ENCODE peak calls at places on chromosomes 16 and 17, in five cellular contexts. One of them, this sample, is unnamed.

GRCh38 chr17:9557846-9558245 is 17.8 kb downstream of the STX8 start:
- DNase-seq in SK-N-MC: no peak
- DNase-seq in right cardiac atrium: no peak
- DNase-seq in AG04450: no peak
- DNase-seq in ovary: no peak
- DNase-seq in this sample: no peak

GRCh38 chr17:81349397-81350319 is 45.6 kb upstream of the BAHCC1 start:
- DNase-seq in ovary: no peak
- DNase-seq in AG04450: no peak
- DNase-seq in right cardiac atrium: peak
- DNase-seq in SK-N-MC: no peak
- DNase-seq in this sample: no peak

GRCh38 chr16:46801428-46802049 is 29.4 kb downstream of the C16orf87 start:
- DNase-seq in AG04450: no peak
- DNase-seq in ovary: no peak
- DNase-seq in right cardiac atrium: no peak
- DNase-seq in SK-N-MC: no peak
- DNase-seq in this sample: no peak

GRCh38 chr16:77213542-77214108 is 14.4 kb downstream of the SYCE1L start:
- DNase-seq in SK-N-MC: no peak
- DNase-seq in ovary: peak
- DNase-seq in AG04450: peak
- DNase-seq in right cardiac atrium: no peak
- DNase-seq in this sample: no peak

GRCh38 chr16:54228325-54228724 is 58.3 kb downstream of the IRX3 start:
- DNase-seq in AG04450: no peak
- DNase-seq in SK-N-MC: no peak
- DNase-seq in ovary: no peak
- DNase-seq in right cardiac atrium: no peak
- DNase-seq in this sample: no peak

GRCh38 chr17:41267711-41268110 is 2.5 kb downstream of the KRTAP9-6 start:
- DNase-seq in ovary: no peak
- DNase-seq in AG04450: no peak
- DNase-seq in SK-N-MC: no peak
- DNase-seq in right cardiac atrium: no peak
- DNase-seq in this sample: no peak

GRCh38 chr16:77191259-77191969 is 424 bp downstream of the MON1B start:
- DNase-seq in SK-N-MC: no peak
- DNase-seq in right cardiac atrium: peak
- DNase-seq in AG04450: no peak
- DNase-seq in ovary: peak
- DNase-seq in this sample: no peak

GRCh38 chr17:17561408-17562144 is 29.9 kb downstream of the PEMT start:
- DNase-seq in ovary: no peak
- DNase-seq in AG04450: no peak
- DNase-seq in right cardiac atrium: peak
- DNase-seq in SK-N-MC: no peak
- DNase-seq in this sample: peak

GRCh38 chr16:80540516-80541305 is at the start of gene DYNLRB2:
- DNase-seq in SK-N-MC: peak
- DNase-seq in ovary: peak
- DNase-seq in right cardiac atrium: peak
- DNase-seq in AG04450: peak
- DNase-seq in this sample: peak

GRCh38 chr17:78935419-78936323 is 10.5 kb upstream of the TIMP2 start:
- DNase-seq in ovary: peak
- DNase-seq in right cardiac atrium: peak
- DNase-seq in SK-N-MC: peak
- DNase-seq in AG04450: peak
- DNase-seq in this sample: peak

GRCh38 chr16:85688586-85689284 is at the start of gene GINS2:
- DNase-seq in AG04450: peak
- DNase-seq in right cardiac atrium: peak
- DNase-seq in ovary: peak
- DNase-seq in SK-N-MC: no peak
- DNase-seq in this sample: peak

GRCh38 chr17:83101805-83102480 is 22.5 kb downstream of the METRNL start:
- DNase-seq in SK-N-MC: no peak
- DNase-seq in right cardiac atrium: peak
- DNase-seq in AG04450: no peak
- DNase-seq in ovary: no peak
- DNase-seq in this sample: no peak

GRCh38 chr16:58243528-58244004 is 45.7 kb upstream of the CSNK2A2 start:
- DNase-seq in ovary: no peak
- DNase-seq in SK-N-MC: no peak
- DNase-seq in right cardiac atrium: no peak
- DNase-seq in AG04450: no peak
- DNase-seq in this sample: no peak

GRCh38 chr17:81537343-81537855 is 9.2 kb downstream of the FSCN2 start:
- DNase-seq in right cardiac atrium: peak
- DNase-seq in SK-N-MC: no peak
- DNase-seq in AG04450: no peak
- DNase-seq in ovary: no peak
- DNase-seq in this sample: no peak

GRCh38 chr16:19810817-19811731 is 73.6 kb downstream of the GPRC5B start:
- DNase-seq in ovary: no peak
- DNase-seq in SK-N-MC: no peak
- DNase-seq in right cardiac atrium: no peak
- DNase-seq in AG04450: peak
- DNase-seq in this sample: no peak

GRCh38 chr16:49127103-49127502 is 154.5 kb downstream of the CBLN1 start:
- DNase-seq in SK-N-MC: no peak
- DNase-seq in right cardiac atrium: no peak
- DNase-seq in AG04450: no peak
- DNase-seq in ovary: no peak
- DNase-seq in this sample: no peak

GRCh38 chr17:73029021-73029420 is 63.5 kb downstream of the SLC39A11 start:
- DNase-seq in right cardiac atrium: no peak
- DNase-seq in AG04450: no peak
- DNase-seq in ovary: no peak
- DNase-seq in SK-N-MC: no peak
- DNase-seq in this sample: no peak

GRCh38 chr17:3038941-3039340 is 24.5 kb downstream of the OR1D5 start:
- DNase-seq in ovary: no peak
- DNase-seq in SK-N-MC: no peak
- DNase-seq in AG04450: no peak
- DNase-seq in right cardiac atrium: no peak
- DNase-seq in this sample: no peak

GRCh38 chr17:13518271-13519000 is 83.3 kb downstream of the HS3ST3A1 start:
- DNase-seq in ovary: no peak
- DNase-seq in SK-N-MC: no peak
- DNase-seq in AG04450: peak
- DNase-seq in right cardiac atrium: no peak
- DNase-seq in this sample: no peak

GRCh38 chr16:4415538-4416199 is 727 bp downstream of the CORO7 start:
- DNase-seq in ovary: no peak
- DNase-seq in SK-N-MC: no peak
- DNase-seq in AG04450: no peak
- DNase-seq in right cardiac atrium: peak
- DNase-seq in this sample: peak

GRCh38 chr17:81328925-81329278 is 33.8 kb upstream of the SLC38A10 start:
- DNase-seq in ovary: peak
- DNase-seq in SK-N-MC: no peak
- DNase-seq in AG04450: no peak
- DNase-seq in right cardiac atrium: peak
- DNase-seq in this sample: no peak

GRCh38 chr17:65824901-65825300 is 263.5 kb upstream of the AXIN2 start:
- DNase-seq in ovary: no peak
- DNase-seq in AG04450: no peak
- DNase-seq in SK-N-MC: no peak
- DNase-seq in right cardiac atrium: no peak
- DNase-seq in this sample: no peak

GRCh38 chr17:79695293-79696158 is 35.2 kb upstream of the ENPP7 start:
- DNase-seq in ovary: no peak
- DNase-seq in right cardiac atrium: peak
- DNase-seq in AG04450: no peak
- DNase-seq in SK-N-MC: no peak
- DNase-seq in this sample: no peak

GRCh38 chr17:17771498-17772201 is 65.1 kb downstream of the SREBF1 start:
- DNase-seq in SK-N-MC: no peak
- DNase-seq in right cardiac atrium: no peak
- DNase-seq in ovary: no peak
- DNase-seq in AG04450: no peak
- DNase-seq in this sample: no peak

GRCh38 chr16:3819741-3820724 is 60.5 kb downstream of the CREBBP start:
- DNase-seq in right cardiac atrium: no peak
- DNase-seq in ovary: peak
- DNase-seq in SK-N-MC: peak
- DNase-seq in AG04450: peak
- DNase-seq in this sample: no peak

GRCh38 chr17:67974598-67975066 is 21.6 kb downstream of the C17orf58 start:
- DNase-seq in right cardiac atrium: no peak
- DNase-seq in ovary: no peak
- DNase-seq in AG04450: no peak
- DNase-seq in SK-N-MC: no peak
- DNase-seq in this sample: no peak

GRCh38 chr16:68359398-68360191 is 48.8 kb downstream of the PRMT7 start:
- DNase-seq in right cardiac atrium: peak
- DNase-seq in AG04450: no peak
- DNase-seq in SK-N-MC: no peak
- DNase-seq in ovary: no peak
- DNase-seq in this sample: no peak

GRCh38 chr16:80107900-80108299 is 432.9 kb upstream of the DYNLRB2 start:
- DNase-seq in AG04450: no peak
- DNase-seq in ovary: no peak
- DNase-seq in right cardiac atrium: no peak
- DNase-seq in SK-N-MC: no peak
- DNase-seq in this sample: no peak

GRCh38 chr16:2160915-2161551 is 5.5 kb downstream of the TRAF7 start:
- DNase-seq in right cardiac atrium: peak
- DNase-seq in SK-N-MC: no peak
- DNase-seq in AG04450: no peak
- DNase-seq in ovary: no peak
- DNase-seq in this sample: peak

GRCh38 chr16:26598061-26598460 is 468.7 kb upstream of the C16orf82 start:
- DNase-seq in SK-N-MC: no peak
- DNase-seq in AG04450: no peak
- DNase-seq in ovary: no peak
- DNase-seq in right cardiac atrium: no peak
- DNase-seq in this sample: no peak

GRCh38 chr17:81523139-81524062 is 4.8 kb upstream of the FSCN2 start:
- DNase-seq in SK-N-MC: no peak
- DNase-seq in right cardiac atrium: peak
- DNase-seq in ovary: no peak
- DNase-seq in AG04450: no peak
- DNase-seq in this sample: no peak

GRCh38 chr16:46857261-46857962 is 26.4 kb upstream of the C16orf87 start:
- DNase-seq in AG04450: peak
- DNase-seq in right cardiac atrium: no peak
- DNase-seq in SK-N-MC: no peak
- DNase-seq in ovary: no peak
- DNase-seq in this sample: no peak

GRCh38 chr17:7261377-7262191 is 694 bp downstream of the CLDN7 start:
- DNase-seq in SK-N-MC: no peak
- DNase-seq in right cardiac atrium: peak
- DNase-seq in ovary: no peak
- DNase-seq in AG04450: no peak
- DNase-seq in this sample: no peak

GRCh38 chr17:73998246-73999220 is 204.9 kb upstream of the RPL38 start:
- DNase-seq in ovary: no peak
- DNase-seq in AG04450: no peak
- DNase-seq in right cardiac atrium: peak
- DNase-seq in SK-N-MC: no peak
- DNase-seq in this sample: peak

DNA sequence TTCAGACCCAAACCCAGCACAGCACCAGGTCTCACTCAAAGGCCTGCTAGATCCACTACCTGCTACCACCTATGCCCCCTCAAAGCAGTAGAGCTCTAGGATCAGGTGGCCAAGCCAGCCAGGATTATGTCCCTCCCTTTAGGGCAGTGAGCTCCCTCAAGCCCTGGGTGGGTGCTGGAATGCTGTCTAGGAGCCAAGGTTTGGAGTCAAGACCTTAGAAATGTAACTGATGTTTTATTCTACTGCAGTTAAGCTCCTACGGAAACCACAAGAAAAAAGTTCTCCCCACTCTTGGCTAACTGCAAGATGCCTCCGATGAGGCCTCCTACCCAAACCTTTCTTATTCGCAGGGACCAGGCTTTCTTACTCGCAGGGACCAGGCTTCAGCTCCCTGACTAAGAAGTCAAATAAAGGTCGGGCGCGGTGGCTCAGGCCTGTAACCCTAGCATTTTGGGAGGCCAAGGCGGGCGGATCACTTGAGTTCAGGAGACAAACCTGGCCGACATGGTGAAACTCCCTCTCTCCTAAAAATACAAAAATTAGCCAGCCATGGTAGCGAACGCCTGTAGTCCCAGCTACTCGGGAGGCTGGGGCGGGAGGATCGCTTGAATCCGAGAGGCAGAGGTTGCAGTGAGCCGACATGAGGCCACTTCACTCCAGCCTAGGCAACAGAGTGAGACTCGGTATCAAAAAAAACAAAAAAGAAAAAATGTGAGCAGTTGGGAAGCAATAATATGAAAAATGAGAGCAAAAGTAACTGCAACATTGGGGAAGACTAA is 31.8 kb upstream of the ARL4D start:
- DNase-seq in right cardiac atrium: peak
- DNase-seq in ovary: peak
- DNase-seq in SK-N-MC: no peak
- DNase-seq in AG04450: no peak
- DNase-seq in this sample: no peak
- H3K27ac ChIP-seq in right cardiac atrium: peak
- H3K27ac ChIP-seq in ovary: peak
- H3K27ac ChIP-seq in SK-N-MC: peak
- H3K27ac ChIP-seq in AG04450: peak
- H3K27ac ChIP-seq in this sample: peak

GRCh38 chr17:20935740-20936139 is 107.1 kb downstream of the USP22 start:
- DNase-seq in SK-N-MC: no peak
- DNase-seq in right cardiac atrium: no peak
- DNase-seq in ovary: no peak
- DNase-seq in AG04450: no peak
- DNase-seq in this sample: no peak
- H3K27ac ChIP-seq in SK-N-MC: peak
- H3K27ac ChIP-seq in right cardiac atrium: peak
- H3K27ac ChIP-seq in ovary: peak
- H3K27ac ChIP-seq in AG04450: no peak
- H3K27ac ChIP-seq in this sample: peak

GRCh38 chr16:11079657-11080187 is 135.4 kb downstream of the CLEC16A start:
- DNase-seq in AG04450: peak
- DNase-seq in ovary: peak
- DNase-seq in right cardiac atrium: peak
- DNase-seq in SK-N-MC: peak
- DNase-seq in this sample: no peak
- H3K27ac ChIP-seq in AG04450: peak
- H3K27ac ChIP-seq in ovary: no peak
- H3K27ac ChIP-seq in right cardiac atrium: no peak
- H3K27ac ChIP-seq in SK-N-MC: peak
- H3K27ac ChIP-seq in this sample: no peak

GRCh38 chr17:40124279-40125141 is 2.7 kb downstream of the MSL1 start:
- DNase-seq in SK-N-MC: no peak
- DNase-seq in ovary: no peak
- DNase-seq in AG04450: no peak
- DNase-seq in right cardiac atrium: no peak
- DNase-seq in this sample: no peak

GRCh38 chr17:40129498-40129897 is 7.7 kb downstream of the MSL1 start:
- DNase-seq in right cardiac atrium: no peak
- DNase-seq in ovary: no peak
- DNase-seq in SK-N-MC: no peak
- DNase-seq in AG04450: no peak
- DNase-seq in this sample: no peak

GRCh38 chr17:40134184-40134583 is 6.2 kb upstream of the CASC3 start:
- DNase-seq in SK-N-MC: no peak
- DNase-seq in ovary: no peak
- DNase-seq in AG04450: no peak
- DNase-seq in right cardiac atrium: no peak
- DNase-seq in this sample: no peak

GRCh38 chr17:40130352-40131042 is 8.7 kb downstream of the MSL1 start:
- DNase-seq in AG04450: no peak
- DNase-seq in ovary: no peak
- DNase-seq in right cardiac atrium: no peak
- DNase-seq in SK-N-MC: no peak
- DNase-seq in this sample: no peak
- H3K27ac ChIP-seq in AG04450: no peak
- H3K27ac ChIP-seq in ovary: no peak
- H3K27ac ChIP-seq in right cardiac atrium: peak
- H3K27ac ChIP-seq in SK-N-MC: peak
- H3K27ac ChIP-seq in this sample: no peak

This sample was measured in left ventricle myocardium inferior.